ENCODE peak calls at places on chromosomes 12 and 14, in eight cellular contexts. One of them, this sample, is unnamed.

GRCh38 chr12:76400136-76400535 is 51.9 kb upstream of the BBS10 start:
- DNase-seq in breast epithelium: no peak
- DNase-seq in HFF-Myc: no peak
- DNase-seq in mucosa of descending colon: no peak
- DNase-seq in naive thymus-derived CD8-positive, alpha-beta T cell: no peak
- DNase-seq in GM23248: no peak
- DNase-seq in stimulated activated CD8-positive, alpha-beta memory T cell treated with anti-CD3 and anti-CD28 coated beads, Interleukin-15, amount 100 ng/mL, for 1 hour: no peak
- DNase-seq in GM23338: no peak
- DNase-seq in this sample: no peak

GRCh38 chr12:106138646-106139421 is at the start of gene NUAK1:
- DNase-seq in breast epithelium: no peak
- DNase-seq in HFF-Myc: no peak
- DNase-seq in mucosa of descending colon: peak; percentile 50
- DNase-seq in naive thymus-derived CD8-positive, alpha-beta T cell: peak; percentile 7
- DNase-seq in GM23248: peak; percentile 83
- DNase-seq in stimulated activated CD8-positive, alpha-beta memory T cell treated with anti-CD3 and anti-CD28 coated beads, Interleukin-15, amount 100 ng/mL, for 1 hour: no peak
- DNase-seq in GM23338: peak; percentile 78
- DNase-seq in this sample: peak; percentile 26

GRCh38 chr12:128606538-128606937 is 217.2 kb downstream of the SLC15A4 start:
- DNase-seq in breast epithelium: no peak
- DNase-seq in HFF-Myc: no peak
- DNase-seq in mucosa of descending colon: peak; percentile 51
- DNase-seq in naive thymus-derived CD8-positive, alpha-beta T cell: no peak
- DNase-seq in GM23248: no peak
- DNase-seq in stimulated activated CD8-positive, alpha-beta memory T cell treated with anti-CD3 and anti-CD28 coated beads, Interleukin-15, amount 100 ng/mL, for 1 hour: no peak
- DNase-seq in GM23338: no peak
- DNase-seq in this sample: no peak

GRCh38 chr14:100358396-100358795 is 35.3 kb downstream of the SLC25A47 start:
- DNase-seq in breast epithelium: no peak
- DNase-seq in HFF-Myc: no peak
- DNase-seq in mucosa of descending colon: no peak
- DNase-seq in naive thymus-derived CD8-positive, alpha-beta T cell: no peak
- DNase-seq in GM23248: no peak
- DNase-seq in stimulated activated CD8-positive, alpha-beta memory T cell treated with anti-CD3 and anti-CD28 coated beads, Interleukin-15, amount 100 ng/mL, for 1 hour: no peak
- DNase-seq in GM23338: no peak
- DNase-seq in this sample: no peak

GRCh38 chr12:121227294-121227693 is 17.4 kb downstream of the P2RX4 start:
- DNase-seq in breast epithelium: peak; percentile 71
- DNase-seq in HFF-Myc: no peak
- DNase-seq in mucosa of descending colon: peak; percentile 84
- DNase-seq in naive thymus-derived CD8-positive, alpha-beta T cell: no peak
- DNase-seq in GM23248: no peak
- DNase-seq in stimulated activated CD8-positive, alpha-beta memory T cell treated with anti-CD3 and anti-CD28 coated beads, Interleukin-15, amount 100 ng/mL, for 1 hour: no peak
- DNase-seq in GM23338: no peak
- DNase-seq in this sample: peak; percentile 76

GRCh38 chr14:99520571-99521081 is 39.4 kb downstream of the CCNK start:
- DNase-seq in breast epithelium: no peak
- DNase-seq in HFF-Myc: no peak
- DNase-seq in mucosa of descending colon: no peak
- DNase-seq in naive thymus-derived CD8-positive, alpha-beta T cell: no peak
- DNase-seq in GM23248: no peak
- DNase-seq in stimulated activated CD8-positive, alpha-beta memory T cell treated with anti-CD3 and anti-CD28 coated beads, Interleukin-15, amount 100 ng/mL, for 1 hour: no peak
- DNase-seq in GM23338: no peak
- DNase-seq in this sample: no peak

GRCh38 chr14:74608959-74609611 is 3.0 kb downstream of the LTBP2 start:
- DNase-seq in breast epithelium: peak; percentile 85
- DNase-seq in HFF-Myc: peak; percentile 82
- DNase-seq in mucosa of descending colon: peak; percentile 95
- DNase-seq in naive thymus-derived CD8-positive, alpha-beta T cell: peak; percentile 86
- DNase-seq in GM23248: peak; percentile 86
- DNase-seq in stimulated activated CD8-positive, alpha-beta memory T cell treated with anti-CD3 and anti-CD28 coated beads, Interleukin-15, amount 100 ng/mL, for 1 hour: peak; percentile 92
- DNase-seq in GM23338: peak; percentile 86
- DNase-seq in this sample: peak; percentile 75

GRCh38 chr12:10771132-10771733 is 31.2 kb downstream of the TAS2R7 start:
- DNase-seq in breast epithelium: no peak
- DNase-seq in HFF-Myc: no peak
- DNase-seq in mucosa of descending colon: no peak
- DNase-seq in naive thymus-derived CD8-positive, alpha-beta T cell: peak; percentile 57
- DNase-seq in GM23248: peak; percentile 53
- DNase-seq in stimulated activated CD8-positive, alpha-beta memory T cell treated with anti-CD3 and anti-CD28 coated beads, Interleukin-15, amount 100 ng/mL, for 1 hour: no peak
- DNase-seq in GM23338: peak; percentile 41
- DNase-seq in this sample: no peak

GRCh38 chr14:52876311-52876710 is 74.5 kb downstream of the FERMT2 start:
- DNase-seq in breast epithelium: no peak
- DNase-seq in HFF-Myc: no peak
- DNase-seq in mucosa of descending colon: no peak
- DNase-seq in naive thymus-derived CD8-positive, alpha-beta T cell: no peak
- DNase-seq in GM23248: peak; percentile 76
- DNase-seq in stimulated activated CD8-positive, alpha-beta memory T cell treated with anti-CD3 and anti-CD28 coated beads, Interleukin-15, amount 100 ng/mL, for 1 hour: no peak
- DNase-seq in GM23338: peak; percentile 47
- DNase-seq in this sample: no peak

GRCh38 chr14:95522556-95522955 is 6.1 kb upstream of the SYNE3 start:
- DNase-seq in breast epithelium: no peak
- DNase-seq in HFF-Myc: no peak
- DNase-seq in mucosa of descending colon: no peak
- DNase-seq in naive thymus-derived CD8-positive, alpha-beta T cell: no peak
- DNase-seq in GM23248: no peak
- DNase-seq in stimulated activated CD8-positive, alpha-beta memory T cell treated with anti-CD3 and anti-CD28 coated beads, Interleukin-15, amount 100 ng/mL, for 1 hour: no peak
- DNase-seq in GM23338: no peak
- DNase-seq in this sample: no peak

GRCh38 chr14:91877376-91877775 is 10.0 kb upstream of the TC2N start:
- DNase-seq in breast epithelium: no peak
- DNase-seq in HFF-Myc: no peak
- DNase-seq in mucosa of descending colon: no peak
- DNase-seq in naive thymus-derived CD8-positive, alpha-beta T cell: no peak
- DNase-seq in GM23248: no peak
- DNase-seq in stimulated activated CD8-positive, alpha-beta memory T cell treated with anti-CD3 and anti-CD28 coated beads, Interleukin-15, amount 100 ng/mL, for 1 hour: no peak
- DNase-seq in GM23338: no peak
- DNase-seq in this sample: no peak

GRCh38 chr12:111768159-111768895 is 1.6 kb downstream of the ALDH2 start:
- DNase-seq in breast epithelium: no peak
- DNase-seq in HFF-Myc: no peak
- DNase-seq in mucosa of descending colon: peak; percentile 56
- DNase-seq in naive thymus-derived CD8-positive, alpha-beta T cell: no peak
- DNase-seq in GM23248: no peak
- DNase-seq in stimulated activated CD8-positive, alpha-beta memory T cell treated with anti-CD3 and anti-CD28 coated beads, Interleukin-15, amount 100 ng/mL, for 1 hour: no peak
- DNase-seq in GM23338: no peak
- DNase-seq in this sample: no peak

GRCh38 chr12:125125271-125125670 is 60.0 kb downstream of the AACS start:
- DNase-seq in breast epithelium: no peak
- DNase-seq in HFF-Myc: no peak
- DNase-seq in mucosa of descending colon: peak; percentile 71
- DNase-seq in naive thymus-derived CD8-positive, alpha-beta T cell: no peak
- DNase-seq in GM23248: no peak
- DNase-seq in stimulated activated CD8-positive, alpha-beta memory T cell treated with anti-CD3 and anti-CD28 coated beads, Interleukin-15, amount 100 ng/mL, for 1 hour: no peak
- DNase-seq in GM23338: no peak
- DNase-seq in this sample: no peak

GRCh38 chr14:95523818-95524448 is 7.5 kb upstream of the SYNE3 start:
- DNase-seq in breast epithelium: no peak
- DNase-seq in HFF-Myc: no peak
- DNase-seq in mucosa of descending colon: peak; percentile 84
- DNase-seq in naive thymus-derived CD8-positive, alpha-beta T cell: no peak
- DNase-seq in GM23248: peak; percentile 51
- DNase-seq in stimulated activated CD8-positive, alpha-beta memory T cell treated with anti-CD3 and anti-CD28 coated beads, Interleukin-15, amount 100 ng/mL, for 1 hour: no peak
- DNase-seq in GM23338: peak; percentile 33
- DNase-seq in this sample: no peak

GRCh38 chr12:19925881-19926665 is 442.3 kb upstream of the PDE3A start:
- DNase-seq in breast epithelium: no peak
- DNase-seq in HFF-Myc: no peak
- DNase-seq in mucosa of descending colon: no peak
- DNase-seq in naive thymus-derived CD8-positive, alpha-beta T cell: no peak
- DNase-seq in GM23248: no peak
- DNase-seq in stimulated activated CD8-positive, alpha-beta memory T cell treated with anti-CD3 and anti-CD28 coated beads, Interleukin-15, amount 100 ng/mL, for 1 hour: no peak
- DNase-seq in GM23338: no peak
- DNase-seq in this sample: no peak

GRCh38 chr12:65895759-65896656 is 71.7 kb downstream of the HMGA2 start:
- DNase-seq in breast epithelium: no peak
- DNase-seq in HFF-Myc: no peak
- DNase-seq in mucosa of descending colon: no peak
- DNase-seq in naive thymus-derived CD8-positive, alpha-beta T cell: no peak
- DNase-seq in GM23248: no peak
- DNase-seq in stimulated activated CD8-positive, alpha-beta memory T cell treated with anti-CD3 and anti-CD28 coated beads, Interleukin-15, amount 100 ng/mL, for 1 hour: no peak
- DNase-seq in GM23338: peak; percentile 88
- DNase-seq in this sample: no peak

GRCh38 chr12:108633534-108634224 is at the start of gene SELPLG:
- DNase-seq in breast epithelium: peak; percentile 50
- DNase-seq in HFF-Myc: no peak
- DNase-seq in mucosa of descending colon: peak; percentile 73
- DNase-seq in naive thymus-derived CD8-positive, alpha-beta T cell: peak; percentile 96
- DNase-seq in GM23248: no peak
- DNase-seq in stimulated activated CD8-positive, alpha-beta memory T cell treated with anti-CD3 and anti-CD28 coated beads, Interleukin-15, amount 100 ng/mL, for 1 hour: peak; percentile 66
- DNase-seq in GM23338: no peak
- DNase-seq in this sample: peak; percentile 87